ENCODE peak calls at places on chromosomes 1 and 21, in five cellular contexts. D, J, B, R and O are unnamed samples.

GRCh38 chr1:51738681-51739080 is 121.8 kb downstream of the OSBPL9 start:
- DNase-seq in D (no peak), J (no peak), B (no peak), R (no peak), O (no peak)

GRCh38 chr1:23530089-23530749 is 814 bp downstream of the E2F2 start:
- DNase-seq in D (no peak), J (peak; percentile 66), B (no peak), R (no peak), O (no peak)

GRCh38 chr1:28437924-28438699 is 67.7 kb upstream of the RCC1 start:
- DNase-seq in D (peak; percentile 88), J (no peak), B (peak; percentile 79), R (peak; percentile 35), O (peak; percentile 64)

GRCh38 chr21:44657635-44658183 is at the start of gene KRTAP12-3:
- DNase-seq in D (no peak), J (no peak), B (no peak), R (no peak), O (no peak)

GRCh38 chr1:46364612-46365011 is 24.0 kb downstream of the NSUN4 start:
- DNase-seq in D (no peak), J (no peak), B (no peak), R (no peak), O (no peak)

GRCh38 chr1:85577421-85578320 is 2.9 kb upstream of the CCN1 start:
- DNase-seq in D (no peak), J (no peak), B (peak; percentile 45), R (no peak), O (peak; percentile 54)

GRCh38 chr1:70685300-70686286 is 274.5 kb downstream of the CTH start:
- DNase-seq in D (peak; percentile 9), J (peak; percentile 64), B (no peak), R (peak; percentile 32), O (peak; percentile 60)

GRCh38 chr1:38680801-38681510 is 178.6 kb downstream of the RRAGC start:
- DNase-seq in D (peak; percentile 5), J (no peak), B (no peak), R (no peak), O (no peak)

GRCh38 chr1:224292419-224292818 is 37.6 kb downstream of the NVL start:
- DNase-seq in D (no peak), J (no peak), B (no peak), R (no peak), O (no peak)